ENCODE peak calls at places on chromosomes 6 and 20, in five cellular contexts. Q is heart left ventricle, R is mesenchymal stem cell, N is K562, C is neuronal stem cell. Y is an unnamed sample. For H3K27me3, the result is how much of the 10 kb centered on the place peaks cover.

GRCh38 chr6:108114861-108115597 is 40.5 kb upstream of the OSTM1 start:
- DNase-seq in N (no peak), C (peak), R (peak), Q (peak), Y (no peak)

GRCh38 chr6:33692760-33693158 is 18.7 kb downstream of the UQCC2 start:
- DNase-seq in Q (no peak), R (peak), N (no peak), C (no peak), Y (no peak)

GRCh38 chr6:39804666-39805065 is 12.5 kb downstream of the DAAM2 start:
- DNase-seq in N (no peak), R (peak), C (no peak), Q (no peak), Y (no peak)

GRCh38 chr6:169830876-169831275 is 79.5 kb downstream of the ERMARD start:
- DNase-seq in Q (no peak), N (no peak), R (no peak), C (no peak), Y (no peak)

GRCh38 chr6:34671801-34672656 is 24.5 kb downstream of the ILRUN start:
- DNase-seq in N (peak), R (peak), C (no peak), Q (no peak), Y (no peak)

GRCh38 chr6:21826031-21826430 is 232.5 kb downstream of the SOX4 start:
- DNase-seq in Q (no peak), R (peak), N (no peak), C (peak), Y (peak)

GRCh38 chr6:88869263-88870023 is 94.0 kb downstream of the RNGTT start:
- DNase-seq in N (no peak), Q (no peak), R (peak), C (no peak), Y (no peak)

GRCh38 chr20:61776491-61776890 is 289.2 kb downstream of the TAF4 start:
- DNase-seq in Q (no peak), N (no peak), R (no peak), C (no peak), Y (no peak)

DNA sequence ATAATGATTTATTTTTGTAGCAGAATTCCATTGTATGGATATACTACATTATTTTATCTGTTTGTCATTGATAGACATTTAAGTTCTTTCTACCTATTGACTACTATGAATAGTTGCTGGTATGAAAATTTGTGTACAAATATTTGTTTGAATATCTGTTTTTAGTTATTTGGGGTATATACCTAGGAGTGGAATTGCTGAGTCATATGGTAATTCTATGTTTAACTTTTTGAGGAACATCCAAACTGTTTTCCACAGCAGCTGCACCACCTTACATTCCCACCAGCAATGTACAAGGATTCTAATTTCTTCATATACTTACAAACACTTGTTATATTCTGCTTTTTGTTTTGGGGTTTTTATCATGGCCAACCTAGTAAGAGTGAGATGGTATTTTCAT is 56.1 kb upstream of the SDHAF4 start:
- DNase-seq in Q (no peak), N (no peak), R (no peak), C (no peak), Y (no peak)
- H3K27me3 ChIP-seq in Q (under half), N (under half), R (under half), C (under half), Y (under half)

DNA sequence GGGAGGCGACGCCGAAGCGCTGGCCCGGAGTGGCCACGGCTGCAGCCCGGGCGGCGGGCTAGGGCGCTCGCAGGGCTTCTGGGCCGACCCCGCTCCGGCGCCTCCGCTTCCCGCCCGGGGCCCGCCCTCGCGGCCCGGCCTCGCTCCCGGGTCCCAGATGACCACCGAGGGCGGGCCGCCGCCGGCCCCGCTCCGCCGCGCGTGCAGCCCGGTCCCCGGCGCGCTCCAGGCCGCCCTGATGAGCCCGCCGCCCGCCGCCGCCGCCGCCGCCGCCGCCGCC is 355 bp downstream of the FOXF2 start:
- DNase-seq in N (no peak), Q (no peak), C (no peak), R (no peak), Y (no peak)
- H3K27me3 ChIP-seq in N (half or more), Q (half or more), C (half or more), R (under half), Y (half or more)

DNA sequence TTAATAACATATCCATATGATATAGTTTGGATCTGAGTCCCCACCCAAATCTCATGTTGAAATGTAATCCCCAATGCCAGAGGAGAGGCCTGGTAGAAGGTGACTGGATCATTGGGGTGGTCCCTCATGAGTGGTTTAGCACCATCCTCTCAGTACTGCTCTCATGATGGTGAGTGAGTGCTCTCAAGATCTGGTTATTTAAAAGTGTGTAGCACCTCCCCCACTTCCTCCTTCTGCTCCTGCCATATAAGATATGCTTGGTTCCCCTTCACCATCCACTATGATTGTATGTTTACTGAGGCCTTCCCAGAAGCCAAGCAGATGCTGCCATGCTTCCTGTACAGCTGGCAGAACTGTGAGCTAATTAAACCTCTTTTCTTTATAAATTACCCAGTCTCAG is 22.9 kb downstream of the IRF4 start:
- DNase-seq in N (no peak), Q (no peak), R (no peak), C (no peak), Y (no peak)
- H3K27me3 ChIP-seq in N (under half), Q (under half), R (under half), C (under half), Y (under half)

GRCh38 chr20:25081065-25081729 is 744 bp downstream of the VSX1 start:
- DNase-seq in R (peak), C (peak), Q (no peak), N (no peak), Y (no peak)

GRCh38 chr20:25083773-25084615 is 2.1 kb upstream of the VSX1 start:
- DNase-seq in C (no peak), R (no peak), N (no peak), Q (no peak), Y (no peak)

GRCh38 chr20:25081730-25082497 is at the start of gene VSX1:
- DNase-seq in C (no peak), N (no peak), R (no peak), Q (no peak), Y (no peak)

GRCh38 chr20:25083141-25083772 is 1.3 kb upstream of the VSX1 start:
- DNase-seq in R (no peak), C (no peak), Q (no peak), N (no peak), Y (no peak)

DNA sequence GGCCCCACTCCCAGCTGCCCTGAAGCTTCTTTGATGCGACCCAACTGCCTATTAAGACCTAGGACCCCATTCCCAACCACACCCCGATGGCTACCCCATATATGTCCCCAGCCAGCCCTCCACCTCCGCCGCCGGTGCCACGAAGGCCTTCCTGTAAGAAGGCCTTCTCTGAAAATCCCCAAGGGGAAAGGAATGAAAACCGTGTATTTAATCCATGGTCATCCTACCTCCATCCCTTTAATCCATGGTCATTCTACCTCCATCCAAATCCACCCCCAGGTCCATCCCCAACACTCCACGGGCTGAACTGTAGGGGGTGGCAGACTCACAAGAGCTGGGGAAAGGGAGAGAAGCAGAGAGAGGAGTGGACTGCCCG is 545 bp upstream of the VSX1 start:
- DNase-seq in C (no peak), N (no peak), Q (no peak), R (no peak), Y (no peak)
- H3K27me3 ChIP-seq in C (half or more), N (under half), Q (half or more), R (half or more), Y (half or more)

GRCh38 chr6:149924206-149924932 is 1.4 kb upstream of the RAET1G start:
- DNase-seq in C (no peak), N (no peak), Q (no peak), R (no peak), Y (no peak)
- H3K27me3 ChIP-seq in C (half or more), N (half or more), Q (under half), R (under half), Y (half or more)

DNA sequence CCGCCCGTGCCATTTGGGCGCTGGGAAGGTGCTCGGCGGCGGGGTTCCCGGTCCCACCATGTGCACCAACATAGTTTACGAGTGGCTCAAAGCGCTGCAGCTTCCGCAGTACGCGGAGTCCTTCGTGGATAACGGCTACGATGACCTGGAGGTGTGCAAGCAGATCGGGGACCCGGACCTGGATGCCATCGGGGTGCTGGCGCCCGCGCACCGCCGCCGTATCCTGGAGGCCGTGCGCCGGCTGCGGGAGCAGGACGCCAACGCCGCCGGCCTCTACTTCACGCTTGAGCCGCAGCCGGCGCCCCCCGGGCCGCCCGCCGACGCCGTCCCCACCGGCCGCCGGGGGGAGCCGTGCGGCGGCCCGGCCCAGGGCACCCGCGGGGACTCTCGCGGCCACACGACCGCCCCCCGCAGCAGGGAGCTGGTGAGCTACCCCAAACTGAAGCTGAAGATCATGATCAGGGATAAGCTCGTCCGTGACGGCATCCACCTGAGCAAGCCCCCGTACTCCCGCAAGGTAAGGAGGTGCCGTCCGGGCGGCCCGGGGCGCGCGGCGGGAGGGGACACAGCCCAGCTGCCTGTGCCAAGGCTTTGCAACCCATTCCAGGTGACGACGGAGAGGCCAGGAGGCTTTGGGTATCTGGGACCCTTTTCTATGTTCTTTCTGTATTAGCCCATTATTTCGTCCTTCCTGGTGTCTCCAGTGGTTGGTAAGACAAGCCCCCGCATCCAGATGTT is 550 bp downstream of the SAMD5 start:
- DNase-seq in N (peak), Q (no peak), R (no peak), C (no peak), Y (no peak)
- H3K27me3 ChIP-seq in N (half or more), Q (half or more), R (half or more), C (half or more), Y (under half)

GRCh38 chr20:63425846-63426485 is 46.5 kb downstream of the KCNQ2 start:
- DNase-seq in R (no peak), N (no peak), C (no peak), Q (no peak), Y (no peak)
- H3K27me3 ChIP-seq in R (under half), N (half or more), C (under half), Q (under half), Y (under half)

DNA sequence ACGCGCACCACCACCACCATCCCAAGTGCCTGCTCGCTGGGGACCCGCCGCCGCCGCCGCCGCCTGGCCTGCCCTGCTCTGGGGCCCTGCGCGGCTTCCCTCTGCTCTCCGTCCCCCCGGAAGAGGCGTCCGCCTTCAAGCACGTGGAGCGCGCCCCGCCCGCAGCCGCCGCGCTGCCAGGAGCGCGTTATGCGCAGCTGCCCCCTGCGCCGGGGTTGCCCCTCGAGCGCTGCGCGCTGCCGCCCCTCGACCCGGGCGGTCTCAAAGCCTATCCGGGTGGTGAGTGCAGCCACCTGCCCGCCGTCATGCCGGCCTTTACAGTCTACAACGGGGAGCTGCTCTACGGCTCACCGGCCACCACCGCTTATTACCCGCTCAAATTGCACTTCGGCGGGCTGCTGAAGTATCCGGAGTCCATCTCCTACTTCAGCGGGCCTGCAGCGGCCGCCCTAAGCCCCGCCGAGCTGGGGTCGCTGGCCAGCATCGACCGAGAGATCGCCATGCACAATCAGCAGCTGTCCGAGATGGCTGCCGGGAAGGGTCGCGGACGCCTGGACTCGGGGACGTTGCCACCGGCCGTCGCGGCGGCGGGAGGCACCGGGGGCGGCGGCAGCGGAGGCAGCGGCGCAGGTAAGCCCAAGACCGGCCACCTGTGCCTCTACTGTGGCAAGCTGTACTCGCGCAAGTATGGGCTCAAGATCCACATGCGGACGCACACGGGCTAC is 7.2 kb downstream of the PRDM13 start:
- DNase-seq in Q (no peak), R (no peak), N (no peak), C (no peak), Y (no peak)
- H3K27me3 ChIP-seq in Q (half or more), R (half or more), N (under half), C (half or more), Y (under half)